ENCODE peak calls at places on chromosomes 7 and 10, in ten cellular contexts. One of them, this sample, is unnamed. For H3K36me3, the result is how much of the 10 kb centered on the place peaks cover.

GRCh38 chr10:62054825-62055224 is 153.3 kb downstream of the ARID5B start:
- DNase-seq in neuronal stem cell: no peak
- DNase-seq in adrenal gland: no peak
- DNase-seq in keratinocyte: no peak
- DNase-seq in astrocyte: no peak
- DNase-seq in hepatocyte: no peak
- DNase-seq in lung: no peak
- DNase-seq in brain microvascular endothelial cell: no peak
- DNase-seq in fibroblast of lung: no peak
- DNase-seq in left ventricle myocardium inferior: no peak
- DNase-seq in this sample: no peak

GRCh38 chr7:27203964-27204594 is 4.2 kb upstream of the HOXA13 start:
- DNase-seq in left ventricle myocardium inferior: no peak
- DNase-seq in lung: no peak
- DNase-seq in astrocyte: no peak
- DNase-seq in neuronal stem cell: no peak
- DNase-seq in brain microvascular endothelial cell: no peak
- DNase-seq in adrenal gland: no peak
- DNase-seq in keratinocyte: no peak
- DNase-seq in fibroblast of lung: no peak
- DNase-seq in hepatocyte: no peak
- DNase-seq in this sample: no peak

GRCh38 chr7:50359258-50359994 is 54.9 kb downstream of the IKZF1 start:
- DNase-seq in brain microvascular endothelial cell: no peak
- DNase-seq in astrocyte: no peak
- DNase-seq in hepatocyte: no peak
- DNase-seq in keratinocyte: no peak
- DNase-seq in left ventricle myocardium inferior: no peak
- DNase-seq in neuronal stem cell: no peak
- DNase-seq in adrenal gland: no peak
- DNase-seq in lung: no peak
- DNase-seq in fibroblast of lung: no peak
- DNase-seq in this sample: no peak

GRCh38 chr7:153217032-153217431 is 457.5 kb downstream of the ACTR3B start:
- DNase-seq in left ventricle myocardium inferior: no peak
- DNase-seq in hepatocyte: no peak
- DNase-seq in brain microvascular endothelial cell: no peak
- DNase-seq in lung: no peak
- DNase-seq in neuronal stem cell: no peak
- DNase-seq in fibroblast of lung: no peak
- DNase-seq in keratinocyte: no peak
- DNase-seq in adrenal gland: no peak
- DNase-seq in astrocyte: no peak
- DNase-seq in this sample: no peak

GRCh38 chr7:18849130-18849529 is 268.3 kb downstream of the TWIST1 start:
- DNase-seq in adrenal gland: no peak
- DNase-seq in astrocyte: no peak
- DNase-seq in keratinocyte: no peak
- DNase-seq in lung: no peak
- DNase-seq in hepatocyte: no peak
- DNase-seq in brain microvascular endothelial cell: no peak
- DNase-seq in fibroblast of lung: no peak
- DNase-seq in left ventricle myocardium inferior: no peak
- DNase-seq in neuronal stem cell: no peak
- DNase-seq in this sample: no peak

GRCh38 chr7:44823266-44823781 is 24.6 kb downstream of the H2AZ2 start:
- DNase-seq in hepatocyte: no peak
- DNase-seq in left ventricle myocardium inferior: no peak
- DNase-seq in brain microvascular endothelial cell: no peak
- DNase-seq in lung: no peak
- DNase-seq in fibroblast of lung: no peak
- DNase-seq in keratinocyte: no peak
- DNase-seq in astrocyte: no peak
- DNase-seq in neuronal stem cell: no peak
- DNase-seq in adrenal gland: no peak
- DNase-seq in this sample: no peak

GRCh38 chr7:3277604-3278572 is 23.2 kb upstream of the SDK1 start:
- DNase-seq in hepatocyte: no peak
- DNase-seq in brain microvascular endothelial cell: no peak
- DNase-seq in keratinocyte: no peak
- DNase-seq in lung: no peak
- DNase-seq in left ventricle myocardium inferior: no peak
- DNase-seq in neuronal stem cell: no peak
- DNase-seq in astrocyte: peak
- DNase-seq in fibroblast of lung: no peak
- DNase-seq in adrenal gland: no peak
- DNase-seq in this sample: no peak

GRCh38 chr7:38262545-38262944 is 10.9 kb downstream of the TARP start:
- DNase-seq in hepatocyte: no peak
- DNase-seq in neuronal stem cell: no peak
- DNase-seq in fibroblast of lung: no peak
- DNase-seq in astrocyte: no peak
- DNase-seq in brain microvascular endothelial cell: no peak
- DNase-seq in lung: no peak
- DNase-seq in keratinocyte: no peak
- DNase-seq in left ventricle myocardium inferior: no peak
- DNase-seq in adrenal gland: no peak
- DNase-seq in this sample: no peak

GRCh38 chr10:78165617-78166016 is 132.0 kb downstream of the RPS24 start:
- DNase-seq in adrenal gland: no peak
- DNase-seq in fibroblast of lung: no peak
- DNase-seq in keratinocyte: no peak
- DNase-seq in hepatocyte: peak
- DNase-seq in astrocyte: no peak
- DNase-seq in lung: no peak
- DNase-seq in neuronal stem cell: peak
- DNase-seq in left ventricle myocardium inferior: no peak
- DNase-seq in brain microvascular endothelial cell: no peak
- DNase-seq in this sample: no peak

GRCh38 chr7:33421384-33421783 is 292.0 kb downstream of the BBS9 start:
- DNase-seq in fibroblast of lung: peak
- DNase-seq in astrocyte: no peak
- DNase-seq in lung: no peak
- DNase-seq in left ventricle myocardium inferior: no peak
- DNase-seq in neuronal stem cell: no peak
- DNase-seq in adrenal gland: no peak
- DNase-seq in hepatocyte: no peak
- DNase-seq in keratinocyte: no peak
- DNase-seq in brain microvascular endothelial cell: no peak
- DNase-seq in this sample: no peak

GRCh38 chr7:155844526-155844925 is 32.3 kb upstream of the SHH start:
- DNase-seq in left ventricle myocardium inferior: no peak
- DNase-seq in adrenal gland: no peak
- DNase-seq in keratinocyte: no peak
- DNase-seq in brain microvascular endothelial cell: no peak
- DNase-seq in astrocyte: no peak
- DNase-seq in lung: no peak
- DNase-seq in fibroblast of lung: no peak
- DNase-seq in neuronal stem cell: no peak
- DNase-seq in hepatocyte: no peak
- DNase-seq in this sample: no peak

GRCh38 chr7:39429421-39429820 is 136.8 kb upstream of the YAE1 start:
- DNase-seq in left ventricle myocardium inferior: no peak
- DNase-seq in astrocyte: no peak
- DNase-seq in fibroblast of lung: no peak
- DNase-seq in lung: no peak
- DNase-seq in neuronal stem cell: no peak
- DNase-seq in keratinocyte: no peak
- DNase-seq in adrenal gland: no peak
- DNase-seq in brain microvascular endothelial cell: no peak
- DNase-seq in hepatocyte: no peak
- DNase-seq in this sample: no peak

GRCh38 chr7:68929712-68930395 is 668.4 kb upstream of the AUTS2 start:
- DNase-seq in fibroblast of lung: peak
- DNase-seq in left ventricle myocardium inferior: no peak
- DNase-seq in brain microvascular endothelial cell: peak
- DNase-seq in lung: peak
- DNase-seq in adrenal gland: no peak
- DNase-seq in astrocyte: peak
- DNase-seq in keratinocyte: peak
- DNase-seq in hepatocyte: peak
- DNase-seq in neuronal stem cell: no peak
- DNase-seq in this sample: peak

GRCh38 chr7:28407643-28408042 is 4.7 kb upstream of the CREB5 start:
- DNase-seq in keratinocyte: no peak
- DNase-seq in left ventricle myocardium inferior: no peak
- DNase-seq in hepatocyte: peak
- DNase-seq in adrenal gland: no peak
- DNase-seq in fibroblast of lung: peak
- DNase-seq in neuronal stem cell: no peak
- DNase-seq in astrocyte: peak
- DNase-seq in lung: no peak
- DNase-seq in brain microvascular endothelial cell: peak
- DNase-seq in this sample: no peak

GRCh38 chr7:131961281-131961680 is 404.9 kb upstream of the PODXL start:
- DNase-seq in astrocyte: no peak
- DNase-seq in lung: no peak
- DNase-seq in brain microvascular endothelial cell: no peak
- DNase-seq in adrenal gland: no peak
- DNase-seq in keratinocyte: no peak
- DNase-seq in fibroblast of lung: no peak
- DNase-seq in hepatocyte: no peak
- DNase-seq in neuronal stem cell: no peak
- DNase-seq in left ventricle myocardium inferior: no peak
- DNase-seq in this sample: no peak

GRCh38 chr7:131952365-131952764 is 395.9 kb upstream of the PODXL start:
- DNase-seq in brain microvascular endothelial cell: no peak
- DNase-seq in hepatocyte: no peak
- DNase-seq in neuronal stem cell: no peak
- DNase-seq in lung: no peak
- DNase-seq in adrenal gland: no peak
- DNase-seq in fibroblast of lung: no peak
- DNase-seq in keratinocyte: no peak
- DNase-seq in astrocyte: no peak
- DNase-seq in left ventricle myocardium inferior: no peak
- DNase-seq in this sample: no peak

GRCh38 chr7:131957338-131958025 is 401.1 kb upstream of the PODXL start:
- DNase-seq in fibroblast of lung: no peak
- DNase-seq in left ventricle myocardium inferior: no peak
- DNase-seq in astrocyte: peak
- DNase-seq in keratinocyte: no peak
- DNase-seq in lung: no peak
- DNase-seq in brain microvascular endothelial cell: no peak
- DNase-seq in hepatocyte: no peak
- DNase-seq in adrenal gland: no peak
- DNase-seq in neuronal stem cell: no peak
- DNase-seq in this sample: no peak

GRCh38 chr7:131959106-131959812 is 402.8 kb upstream of the PODXL start:
- DNase-seq in fibroblast of lung: no peak
- DNase-seq in neuronal stem cell: no peak
- DNase-seq in hepatocyte: no peak
- DNase-seq in adrenal gland: no peak
- DNase-seq in brain microvascular endothelial cell: no peak
- DNase-seq in keratinocyte: no peak
- DNase-seq in left ventricle myocardium inferior: no peak
- DNase-seq in astrocyte: no peak
- DNase-seq in lung: no peak
- DNase-seq in this sample: no peak

DNA sequence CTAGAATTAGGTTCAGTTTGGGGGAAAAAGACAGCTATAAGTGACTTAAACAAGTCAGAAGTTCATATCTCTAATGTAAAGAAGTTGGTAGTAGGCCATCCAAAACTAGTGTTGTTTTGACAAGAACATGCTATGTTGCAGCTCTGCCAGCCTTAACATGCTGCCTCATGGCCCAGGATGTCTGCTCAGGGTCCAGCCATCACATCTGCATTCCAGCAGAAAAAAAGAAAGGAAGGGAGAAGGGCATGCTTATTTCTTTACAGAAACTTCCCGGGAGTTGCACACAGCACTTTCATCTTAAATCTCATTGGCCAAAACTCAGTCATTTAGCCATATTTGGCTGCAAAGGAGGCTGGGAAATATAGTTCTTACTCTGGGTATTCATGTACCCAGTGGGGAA is 400.4 kb upstream of the PODXL start:
- DNase-seq in neuronal stem cell: no peak
- DNase-seq in hepatocyte: no peak
- DNase-seq in fibroblast of lung: no peak
- DNase-seq in brain microvascular endothelial cell: no peak
- DNase-seq in adrenal gland: no peak
- DNase-seq in astrocyte: no peak
- DNase-seq in keratinocyte: no peak
- DNase-seq in lung: no peak
- DNase-seq in left ventricle myocardium inferior: no peak
- DNase-seq in this sample: no peak
- H3K27ac ChIP-seq in neuronal stem cell: no peak
- H3K27ac ChIP-seq in hepatocyte: no peak
- H3K27ac ChIP-seq in fibroblast of lung: no peak
- H3K27ac ChIP-seq in brain microvascular endothelial cell: no peak
- H3K27ac ChIP-seq in adrenal gland: no peak
- H3K27ac ChIP-seq in astrocyte: no peak
- H3K27ac ChIP-seq in keratinocyte: no peak
- H3K27ac ChIP-seq in lung: no peak
- H3K27ac ChIP-seq in left ventricle myocardium inferior: no peak
- H3K27ac ChIP-seq in this sample: no peak

GRCh38 chr10:121514141-121514865 is 83.9 kb downstream of the FGFR2 start:
- DNase-seq in fibroblast of lung: no peak
- DNase-seq in lung: no peak
- DNase-seq in neuronal stem cell: no peak
- DNase-seq in brain microvascular endothelial cell: no peak
- DNase-seq in left ventricle myocardium inferior: no peak
- DNase-seq in hepatocyte: no peak
- DNase-seq in keratinocyte: no peak
- DNase-seq in adrenal gland: no peak
- DNase-seq in astrocyte: no peak
- DNase-seq in this sample: no peak
- H3K36me3 ChIP-seq in fibroblast of lung: under half
- H3K36me3 ChIP-seq in lung: under half
- H3K36me3 ChIP-seq in neuronal stem cell: under half
- H3K36me3 ChIP-seq in brain microvascular endothelial cell: under half
- H3K36me3 ChIP-seq in left ventricle myocardium inferior: under half
- H3K36me3 ChIP-seq in hepatocyte: under half
- H3K36me3 ChIP-seq in keratinocyte: under half
- H3K36me3 ChIP-seq in adrenal gland: under half
- H3K36me3 ChIP-seq in astrocyte: under half
- H3K36me3 ChIP-seq in this sample: under half

GRCh38 chr10:73119457-73119856 is 9.2 kb downstream of the NUDT13 start:
- DNase-seq in left ventricle myocardium inferior: no peak
- DNase-seq in astrocyte: no peak
- DNase-seq in neuronal stem cell: no peak
- DNase-seq in brain microvascular endothelial cell: no peak
- DNase-seq in adrenal gland: no peak
- DNase-seq in hepatocyte: no peak
- DNase-seq in lung: no peak
- DNase-seq in fibroblast of lung: no peak
- DNase-seq in keratinocyte: no peak
- DNase-seq in this sample: no peak
- H3K27ac ChIP-seq in left ventricle myocardium inferior: peak
- H3K27ac ChIP-seq in astrocyte: no peak
- H3K27ac ChIP-seq in neuronal stem cell: no peak
- H3K27ac ChIP-seq in brain microvascular endothelial cell: no peak
- H3K27ac ChIP-seq in adrenal gland: peak
- H3K27ac ChIP-seq in hepatocyte: peak
- H3K27ac ChIP-seq in lung: no peak
- H3K27ac ChIP-seq in fibroblast of lung: no peak
- H3K27ac ChIP-seq in keratinocyte: no peak
- H3K27ac ChIP-seq in this sample: no peak

DNA sequence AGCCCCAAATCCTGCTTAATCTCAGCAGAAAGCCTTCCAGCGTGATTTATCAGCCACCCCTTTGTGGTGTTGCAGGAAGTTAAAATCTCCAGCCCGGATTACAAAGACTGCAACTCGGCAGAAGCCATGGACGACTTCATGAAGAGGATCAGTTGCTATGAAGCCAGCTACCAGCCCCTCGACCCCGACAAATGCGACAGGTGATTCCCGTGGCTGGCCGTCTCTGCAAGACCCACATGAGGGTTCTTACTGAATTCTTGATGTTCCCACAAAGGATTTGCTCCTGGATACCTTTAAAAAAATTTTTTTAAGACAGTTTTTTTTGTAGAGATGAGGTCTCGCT is 16.7 kb downstream of the PFKFB3 start:
- DNase-seq in adrenal gland: no peak
- DNase-seq in astrocyte: no peak
- DNase-seq in fibroblast of lung: no peak
- DNase-seq in lung: no peak
- DNase-seq in hepatocyte: no peak
- DNase-seq in left ventricle myocardium inferior: no peak
- DNase-seq in neuronal stem cell: no peak
- DNase-seq in brain microvascular endothelial cell: no peak
- DNase-seq in keratinocyte: no peak
- DNase-seq in this sample: no peak
- H3K36me3 ChIP-seq in adrenal gland: half or more
- H3K36me3 ChIP-seq in astrocyte: under half
- H3K36me3 ChIP-seq in fibroblast of lung: under half
- H3K36me3 ChIP-seq in lung: half or more
- H3K36me3 ChIP-seq in hepatocyte: under half
- H3K36me3 ChIP-seq in left ventricle myocardium inferior: half or more
- H3K36me3 ChIP-seq in neuronal stem cell: half or more
- H3K36me3 ChIP-seq in brain microvascular endothelial cell: half or more
- H3K36me3 ChIP-seq in keratinocyte: under half
- H3K36me3 ChIP-seq in this sample: half or more

This sample was measured in tibial artery.